ENCODE peak calls at places on chromosomes 6 and 20, in seven cellular contexts. E, H, F, I, U, C and Z are unnamed samples.

GRCh38 chr6:45436544-45437440 is 59.1 kb upstream of the SUPT3H start:
- DNase-seq in E (no peak), H (no peak), F (no peak), I (peak; percentile 89), U (no peak), C (no peak), Z (no peak)

GRCh38 chr6:108684809-108685329 is 124.2 kb downstream of the FOXO3 start:
- DNase-seq in E (no peak), H (no peak), F (no peak), I (peak; percentile 51), U (no peak), C (no peak), Z (no peak)

GRCh38 chr6:37507690-37508421 is 8.2 kb upstream of the CCDC167 start:
- DNase-seq in E (no peak), H (no peak), F (no peak), I (no peak), U (no peak), C (no peak), Z (peak; percentile 28)

GRCh38 chr6:41746068-41746467 is 1.1 kb downstream of the PGC start:
- DNase-seq in E (no peak), H (peak; percentile 31), F (no peak), I (no peak), U (no peak), C (no peak), Z (peak; percentile 50)

GRCh38 chr6:148591656-148592055 is 155.2 kb upstream of the UST start:
- DNase-seq in E (no peak), H (no peak), F (no peak), I (no peak), U (no peak), C (no peak), Z (no peak)

GRCh38 chr20:63114693-63115069 is 101.2 kb downstream of the YTHDF1 start:
- DNase-seq in E (no peak), H (peak; percentile 9), F (no peak), I (no peak), U (no peak), C (no peak), Z (peak; percentile 22)

GRCh38 chr6:41767112-41767946 is 12.4 kb downstream of the FRS3 start:
- DNase-seq in E (no peak), H (no peak), F (peak; percentile 57), I (peak; percentile 87), U (no peak), C (peak; percentile 43), Z (no peak)

GRCh38 chr6:52286798-52287432 is 2.4 kb upstream of the MCM3 start:
- DNase-seq in E (peak; percentile 68), H (no peak), F (peak; percentile 82), I (peak; percentile 72), U (no peak), C (peak; percentile 68), Z (no peak)

GRCh38 chr20:31587545-31588389 is 17.3 kb upstream of the ID1 start:
- DNase-seq in E (peak; percentile 65), H (peak; percentile 83), F (no peak), I (no peak), U (no peak), C (no peak), Z (peak; percentile 85)

GRCh38 chr6:24907959-24908358 is 27.8 kb downstream of the RIPOR2 start:
- DNase-seq in E (no peak), H (no peak), F (no peak), I (no peak), U (no peak), C (no peak), Z (no peak)

GRCh38 chr20:11430652-11431051 is 487.0 kb upstream of the BTBD3 start:
- DNase-seq in E (no peak), H (no peak), F (no peak), I (no peak), U (no peak), C (no peak), Z (no peak)

GRCh38 chr20:1841554-1842140 is 53.6 kb upstream of the SIRPA start:
- DNase-seq in E (no peak), H (no peak), F (no peak), I (peak; percentile 26), U (no peak), C (no peak), Z (no peak)

GRCh38 chr6:26043389-26044139 is 43.7 kb upstream of the HFE start:
- DNase-seq in E (peak; percentile 29), H (peak; percentile 73), F (peak; percentile 91), I (peak; percentile 99), U (no peak), C (peak; percentile 60), Z (peak; percentile 89)

GRCh38 chr6:102619585-102619984 is 1226.1 kb downstream of the GRIK2 start:
- DNase-seq in E (no peak), H (no peak), F (no peak), I (peak; percentile 1), U (no peak), C (no peak), Z (no peak)

GRCh38 chr6:167937948-167938911 is 59.2 kb upstream of the KIF25 start:
- DNase-seq in E (no peak), H (no peak), F (no peak), I (no peak), U (no peak), C (no peak), Z (no peak)
- H3K4me1 ChIP-seq in E (no peaks in the 10 kb centered on the region), H (no peaks in the 10 kb centered on the region), F (no peaks in the 10 kb centered on the region), I (no peaks in the 10 kb centered on the region), U (no peaks in the 10 kb centered on the region), C (no peaks in the 10 kb centered on the region), Z (no peaks in the 10 kb centered on the region)

GRCh38 chr20:37693203-37693602 is 627 bp upstream of the CTNNBL1 start:
- DNase-seq in E (no peak), H (no peak), F (no peak), I (no peak), U (no peak), C (no peak), Z (no peak)

GRCh38 chr20:37690626-37691369 is 3.0 kb upstream of the CTNNBL1 start:
- DNase-seq in E (no peak), H (no peak), F (no peak), I (no peak), U (no peak), C (no peak), Z (no peak)

GRCh38 chr20:37695684-37696342 is 2.0 kb downstream of the CTNNBL1 start:
- DNase-seq in E (no peak), H (no peak), F (no peak), I (no peak), U (no peak), C (no peak), Z (no peak)

GRCh38 chr20:37692447-37693166 is 1.2 kb upstream of the CTNNBL1 start:
- DNase-seq in E (no peak), H (no peak), F (no peak), I (no peak), U (no peak), C (no peak), Z (no peak)

DNA sequence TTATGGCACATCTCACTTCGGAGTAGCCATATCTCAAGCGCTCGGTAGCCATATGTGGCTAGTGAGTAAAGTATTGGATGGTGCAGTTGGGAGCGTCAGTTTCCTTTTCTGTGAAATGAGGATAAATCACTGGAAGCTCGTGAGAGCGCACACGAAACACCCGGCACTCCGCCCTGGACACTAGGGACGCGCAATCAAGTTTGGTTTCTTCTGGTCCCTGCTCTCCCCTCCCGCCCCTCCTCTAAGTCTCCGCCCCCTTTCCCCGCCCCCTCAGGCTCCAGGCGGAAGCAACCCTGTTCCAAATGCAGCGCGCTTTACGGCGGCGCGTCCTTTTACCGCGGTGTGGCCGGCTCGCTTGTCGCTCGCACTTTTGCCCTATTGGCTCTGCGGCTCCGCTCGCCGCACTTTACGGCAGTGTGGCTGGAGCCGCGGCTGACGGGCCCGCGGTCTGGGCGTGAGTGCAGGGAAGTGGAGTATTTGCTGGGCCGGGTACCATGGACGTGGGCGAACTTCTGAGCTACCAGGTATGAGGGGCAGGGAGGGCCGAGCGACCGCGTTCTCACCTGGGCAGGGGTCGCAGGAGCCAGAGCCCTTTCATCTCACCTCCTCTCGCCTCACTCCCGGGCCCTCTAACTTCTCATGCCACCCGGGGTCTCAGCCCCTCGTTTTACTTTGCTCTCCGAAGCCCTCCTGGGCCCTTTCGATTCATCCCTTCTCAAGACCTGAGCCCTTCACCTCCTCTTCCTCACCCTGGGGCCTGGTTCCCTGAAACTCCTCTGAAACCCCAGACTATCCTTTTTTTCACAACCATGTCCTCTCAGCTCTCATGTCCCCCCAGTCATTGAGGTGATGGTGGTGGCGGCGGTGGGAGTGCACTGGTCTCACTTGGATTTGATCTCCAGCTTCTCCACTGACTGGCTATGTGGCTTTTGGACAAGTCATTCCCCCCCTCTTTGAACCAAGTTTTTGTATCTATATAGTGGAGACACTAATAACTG is at the start of gene CTNNBL1:
- DNase-seq in E (peak; percentile 99), H (peak; percentile 99), F (peak; percentile 99), I (peak; percentile 96), U (peak; percentile 79), C (peak; percentile 99), Z (peak; percentile 99)
- TF ChIP-seq POLR2A in E (peak; percentile 89), H (no peak), F (no peak), I (peak; percentile 36), U (peak; percentile 42), C (peak; percentile 34), Z (peak; percentile 60)

GRCh38 chr20:19812056-19812455 is 54.0 kb downstream of the RIN2 start:
- DNase-seq in E (no peak), H (no peak), F (no peak), I (peak; percentile 62), U (no peak), C (no peak), Z (no peak)

GRCh38 chr20:19814241-19814640 is 56.2 kb downstream of the RIN2 start:
- DNase-seq in E (no peak), H (no peak), F (no peak), I (no peak), U (no peak), C (no peak), Z (no peak)

GRCh38 chr20:19815553-19815991 is 57.5 kb downstream of the RIN2 start:
- DNase-seq in E (no peak), H (no peak), F (no peak), I (peak; percentile 99), U (no peak), C (no peak), Z (no peak)

GRCh38 chr20:19812696-19813095 is 54.6 kb downstream of the RIN2 start:
- DNase-seq in E (no peak), H (no peak), F (no peak), I (no peak), U (no peak), C (no peak), Z (no peak)

GRCh38 chr20:19813839-19814238 is 55.8 kb downstream of the RIN2 start:
- DNase-seq in E (no peak), H (no peak), F (no peak), I (peak; percentile 34), U (no peak), C (no peak), Z (no peak)
- H3K4me1 ChIP-seq in E (no peaks in the 10 kb centered on the region), H (peaks cover 23% of the 10 kb centered on the region), F (peaks cover 4% of the 10 kb centered on the region), I (peaks cover 22% of the 10 kb centered on the region), U (peaks cover 13% of the 10 kb centered on the region), C (peaks cover 6% of the 10 kb centered on the region), Z (peaks cover 13% of the 10 kb centered on the region)

GRCh38 chr6:159966981-159967380 is 1.9 kb upstream of the IGF2R start:
- DNase-seq in E (no peak), H (no peak), F (no peak), I (peak; percentile 48), U (no peak), C (no peak), Z (no peak)

GRCh38 chr6:159969921-159970320 is 1.0 kb downstream of the IGF2R start:
- DNase-seq in E (peak; percentile 52), H (no peak), F (peak; percentile 90), I (peak; percentile 84), U (no peak), C (peak; percentile 52), Z (no peak)

GRCh38 chr6:159970659-159971063 is 1.8 kb downstream of the IGF2R start:
- DNase-seq in E (no peak), H (no peak), F (no peak), I (no peak), U (no peak), C (no peak), Z (no peak)

GRCh38 chr6:159969204-159969912 is 476 bp downstream of the IGF2R start:
- DNase-seq in E (peak; percentile 53), H (peak; percentile 76), F (peak; percentile 36), I (peak; percentile 17), U (no peak), C (peak; percentile 67), Z (peak; percentile 95)

GRCh38 chr6:159968295-159969203 is at the start of gene IGF2R:
- DNase-seq in E (peak; percentile 95), H (peak; percentile 95), F (peak; percentile 95), I (peak; percentile 80), U (peak; percentile 76), C (peak; percentile 95), Z (peak; percentile 99)
- TF ChIP-seq POLR2A in E (peak; percentile 93), H (no peak), F (peak; percentile 1), I (peak; percentile 75), U (peak; percentile 50), C (peak; percentile 83), Z (no peak)